ENCODE peak calls at places on chromosome 13, in ten cellular contexts. One of them, this sample, is unnamed.

GRCh38 chr13:73765651-73766384 is 368.4 kb downstream of the KLF12 start:
- DNase-seq in T-helper 9 cell: peak; percentile 71
- DNase-seq in Caco-2: peak; percentile 46
- DNase-seq in astrocyte of the hippocampus: peak; percentile 81
- DNase-seq in activated CD4-positive, alpha-beta T cell treated with anti-CD3 and anti-CD28 coated beads, Interleukin-2, amount 50 U/mL, for 1 hour: peak; percentile 82
- DNase-seq in MCF 10A: no peak
- DNase-seq in caudate nucleus: peak; percentile 47
- DNase-seq in GM23338: peak; percentile 87
- DNase-seq in EL: no peak
- DNase-seq in iPS DF 6.9: no peak
- DNase-seq in this sample: peak; percentile 77

GRCh38 chr13:32045963-32046785 is 14.6 kb downstream of the FRY start:
- DNase-seq in T-helper 9 cell: no peak
- DNase-seq in Caco-2: no peak
- DNase-seq in astrocyte of the hippocampus: peak; percentile 62
- DNase-seq in activated CD4-positive, alpha-beta T cell treated with anti-CD3 and anti-CD28 coated beads, Interleukin-2, amount 50 U/mL, for 1 hour: no peak
- DNase-seq in MCF 10A: peak; percentile 14
- DNase-seq in caudate nucleus: no peak
- DNase-seq in GM23338: peak; percentile 31
- DNase-seq in EL: no peak
- DNase-seq in iPS DF 6.9: no peak
- DNase-seq in this sample: no peak

GRCh38 chr13:72565893-72566292 is 161.5 kb downstream of the MZT1 start:
- DNase-seq in T-helper 9 cell: no peak
- DNase-seq in Caco-2: no peak
- DNase-seq in astrocyte of the hippocampus: peak; percentile 53
- DNase-seq in activated CD4-positive, alpha-beta T cell treated with anti-CD3 and anti-CD28 coated beads, Interleukin-2, amount 50 U/mL, for 1 hour: no peak
- DNase-seq in MCF 10A: peak; percentile 43
- DNase-seq in caudate nucleus: no peak
- DNase-seq in GM23338: peak; percentile 63
- DNase-seq in EL: peak; percentile 22
- DNase-seq in iPS DF 6.9: no peak
- DNase-seq in this sample: no peak

GRCh38 chr13:111252449-111253124 is 67.9 kb upstream of the TEX29 start:
- DNase-seq in T-helper 9 cell: no peak
- DNase-seq in Caco-2: no peak
- DNase-seq in astrocyte of the hippocampus: no peak
- DNase-seq in activated CD4-positive, alpha-beta T cell treated with anti-CD3 and anti-CD28 coated beads, Interleukin-2, amount 50 U/mL, for 1 hour: no peak
- DNase-seq in MCF 10A: peak; percentile 27
- DNase-seq in caudate nucleus: no peak
- DNase-seq in GM23338: no peak
- DNase-seq in EL: no peak
- DNase-seq in iPS DF 6.9: no peak
- DNase-seq in this sample: no peak

GRCh38 chr13:46639033-46639981 is 86.3 kb downstream of the LRCH1 start:
- DNase-seq in T-helper 9 cell: no peak
- DNase-seq in Caco-2: no peak
- DNase-seq in astrocyte of the hippocampus: peak; percentile 27
- DNase-seq in activated CD4-positive, alpha-beta T cell treated with anti-CD3 and anti-CD28 coated beads, Interleukin-2, amount 50 U/mL, for 1 hour: no peak
- DNase-seq in MCF 10A: no peak
- DNase-seq in caudate nucleus: no peak
- DNase-seq in GM23338: no peak
- DNase-seq in EL: no peak
- DNase-seq in iPS DF 6.9: no peak
- DNase-seq in this sample: no peak

GRCh38 chr13:77507931-77508776 is 27.4 kb upstream of the SCEL start:
- DNase-seq in T-helper 9 cell: no peak
- DNase-seq in Caco-2: no peak
- DNase-seq in astrocyte of the hippocampus: peak; percentile 80
- DNase-seq in activated CD4-positive, alpha-beta T cell treated with anti-CD3 and anti-CD28 coated beads, Interleukin-2, amount 50 U/mL, for 1 hour: no peak
- DNase-seq in MCF 10A: peak; percentile 90
- DNase-seq in caudate nucleus: no peak
- DNase-seq in GM23338: no peak
- DNase-seq in EL: peak; percentile 78
- DNase-seq in iPS DF 6.9: no peak
- DNase-seq in this sample: no peak

GRCh38 chr13:91709180-91709579 is 310.8 kb downstream of the GPC5 start:
- DNase-seq in T-helper 9 cell: no peak
- DNase-seq in Caco-2: no peak
- DNase-seq in astrocyte of the hippocampus: no peak
- DNase-seq in activated CD4-positive, alpha-beta T cell treated with anti-CD3 and anti-CD28 coated beads, Interleukin-2, amount 50 U/mL, for 1 hour: no peak
- DNase-seq in MCF 10A: no peak
- DNase-seq in caudate nucleus: no peak
- DNase-seq in GM23338: no peak
- DNase-seq in EL: no peak
- DNase-seq in iPS DF 6.9: no peak
- DNase-seq in this sample: no peak

GRCh38 chr13:80217614-80218456 is 123.1 kb downstream of the SPRY2 start:
- DNase-seq in T-helper 9 cell: no peak
- DNase-seq in Caco-2: no peak
- DNase-seq in astrocyte of the hippocampus: peak; percentile 84
- DNase-seq in activated CD4-positive, alpha-beta T cell treated with anti-CD3 and anti-CD28 coated beads, Interleukin-2, amount 50 U/mL, for 1 hour: no peak
- DNase-seq in MCF 10A: no peak
- DNase-seq in caudate nucleus: no peak
- DNase-seq in GM23338: peak; percentile 44
- DNase-seq in EL: no peak
- DNase-seq in iPS DF 6.9: no peak
- DNase-seq in this sample: no peak

This sample was measured in CD8-positive, alpha-beta T cell.